ENCODE peak calls at places on chromosome 19, in four cellular contexts. P is fibroblast of mammary gland, G is IMR-90, J is cardiac fibroblast. T is an unnamed sample.

GRCh38 chr19:5804516-5805464 is at the start of gene NRTN:
- DNase-seq in P (no peak), G (no peak), J (no peak), T (no peak)

GRCh38 chr19:55402509-55402908 is 5.1 kb downstream of the UBE2S start:
- DNase-seq in P (no peak), G (no peak), J (no peak), T (no peak)

GRCh38 chr19:3253270-3253669 is 28.8 kb downstream of the CELF5 start:
- DNase-seq in P (peak; percentile 12), G (no peak), J (no peak), T (no peak)

GRCh38 chr19:34428549-34429285 is 536 bp downstream of the UBA2 start:
- DNase-seq in P (peak; percentile 28), G (peak; percentile 17), J (peak; percentile 37), T (peak; percentile 50)

GRCh38 chr19:18137242-18137641 is 15.7 kb upstream of the PIK3R2 start:
- DNase-seq in P (no peak), G (no peak), J (no peak), T (no peak)

GRCh38 chr19:12757544-12758274 is 6.1 kb downstream of the BEST2 start:
- DNase-seq in P (peak; percentile 68), G (peak; percentile 61), J (peak; percentile 83), T (peak; percentile 69)

GRCh38 chr19:46919324-46919723 is 58.5 kb downstream of the ARHGAP35 start:
- DNase-seq in P (peak; percentile 64), G (peak; percentile 75), J (no peak), T (peak; percentile 53)

GRCh38 chr19:30253581-30253996 is 118.6 kb upstream of the ZNF536 start:
- DNase-seq in P (peak; percentile 5), G (no peak), J (no peak), T (peak; percentile 73)

GRCh38 chr19:18649371-18650047 is 12.7 kb downstream of the KLHL26 start:
- DNase-seq in P (peak; percentile 30), G (peak; percentile 70), J (peak; percentile 59), T (peak; percentile 32)

GRCh38 chr19:45637890-45638667 is 1.1 kb downstream of the EML2 start:
- DNase-seq in P (peak; percentile 27), G (peak; percentile 48), J (peak; percentile 74), T (peak; percentile 43)

GRCh38 chr19:10292206-10292788 is 2.5 kb downstream of the ICAM5 start:
- DNase-seq in P (peak; percentile 43), G (peak; percentile 78), J (peak; percentile 84), T (peak; percentile 70)

GRCh38 chr19:49555600-49556411 is 24.6 kb downstream of the NOSIP start:
- DNase-seq in P (peak; percentile 55), G (no peak), J (peak; percentile 56), T (peak; percentile 45)

GRCh38 chr19:10885241-10886169 is 14.2 kb downstream of the CARM1 start:
- DNase-seq in P (no peak), G (no peak), J (no peak), T (no peak)

GRCh38 chr19:46862504-46862835 is 1.7 kb downstream of the ARHGAP35 start:
- DNase-seq in P (no peak), G (no peak), J (no peak), T (no peak)

GRCh38 chr19:53432088-53432661 is 391 bp downstream of the ZNF761 start:
- DNase-seq in P (peak; percentile 25), G (peak; percentile 13), J (peak; percentile 3), T (peak; percentile 2)

GRCh38 chr19:6987850-6988249 is 33.4 kb downstream of the MBD3L2B start:
- DNase-seq in P (no peak), G (no peak), J (no peak), T (no peak)

GRCh38 chr19:46610413-46610775 is 9.3 kb downstream of the CALM3 start:
- DNase-seq in P (no peak), G (no peak), J (no peak), T (no peak)

GRCh38 chr19:58510084-58510862 is 1.5 kb downstream of the SLC27A5 start:
- DNase-seq in P (no peak), G (no peak), J (no peak), T (no peak)

GRCh38 chr19:38319421-38320258 is at the start of gene KCNK6:
- DNase-seq in P (peak; percentile 7), G (no peak), J (peak; percentile 36), T (peak; percentile 15)

GRCh38 chr19:18046066-18046718 is 38.2 kb downstream of the ARRDC2 start:
- DNase-seq in P (peak; percentile 75), G (peak; percentile 82), J (peak; percentile 49), T (peak; percentile 73)

GRCh38 chr19:39385629-39386411 is 5.1 kb downstream of the PAF1 start:
- DNase-seq in P (no peak), G (no peak), J (no peak), T (no peak)

GRCh38 chr19:50258918-50259372 is 55.5 kb downstream of the MYH14 start:
- DNase-seq in P (peak; percentile 7), G (no peak), J (no peak), T (no peak)

GRCh38 chr19:34189917-34190425 is 17.7 kb downstream of the LSM14A start:
- DNase-seq in P (no peak), G (no peak), J (peak; percentile 27), T (no peak)

GRCh38 chr19:34276614-34277013 is 22.3 kb downstream of the GARRE1 start:
- DNase-seq in P (no peak), G (no peak), J (no peak), T (no peak)

GRCh38 chr19:29372921-29373797 is 152.6 kb upstream of the VSTM2B start:
- DNase-seq in P (no peak), G (no peak), J (no peak), T (no peak)

GRCh38 chr19:10636304-10636972 is 11.1 kb downstream of the SLC44A2 start:
- DNase-seq in P (no peak), G (no peak), J (no peak), T (no peak)

GRCh38 chr19:38691938-38692457 is 44.5 kb downstream of the ACTN4 start:
- DNase-seq in P (peak; percentile 93), G (peak; percentile 92), J (peak; percentile 89), T (peak; percentile 98)

GRCh38 chr19:7611541-7612279 is 16.0 kb downstream of the CAMSAP3 start:
- DNase-seq in P (no peak), G (no peak), J (no peak), T (no peak)

GRCh38 chr19:55249841-55250240 is 9.0 kb downstream of the PPP6R1 start:
- DNase-seq in P (no peak), G (no peak), J (no peak), T (no peak)

GRCh38 chr19:32702010-32702409 is 10.4 kb downstream of the NUDT19 start:
- DNase-seq in P (no peak), G (no peak), J (no peak), T (no peak)

GRCh38 chr19:45955905-45956608 is 17.6 kb downstream of the NOVA2 start:
- DNase-seq in P (no peak), G (peak; percentile 7), J (peak; percentile 79), T (no peak)

GRCh38 chr19:11196406-11197287 is 698 bp downstream of the KANK2 start:
- DNase-seq in P (peak; percentile 30), G (peak; percentile 28), J (peak; percentile 44), T (peak; percentile 33)

GRCh38 chr19:46478356-46478986 is 7.1 kb upstream of the PNMA8A start:
- DNase-seq in P (peak; percentile 77), G (peak; percentile 80), J (peak; percentile 73), T (peak; percentile 54)

GRCh38 chr19:54436031-54436523 is 12.9 kb upstream of the LENG8 start:
- DNase-seq in P (no peak), G (no peak), J (no peak), T (no peak)

GRCh38 chr19:22335716-22336115 is 49.5 kb downstream of the ZNF729 start:
- DNase-seq in P (no peak), G (no peak), J (no peak), T (no peak)

GRCh38 chr19:31408460-31409124 is 59.4 kb upstream of the TSHZ3 start:
- DNase-seq in P (peak; percentile 92), G (peak; percentile 87), J (peak; percentile 97), T (peak; percentile 87)

GRCh38 chr19:47247308-47247990 is 8.9 kb upstream of the CCDC9 start:
- DNase-seq in P (peak; percentile 78), G (peak; percentile 75), J (peak; percentile 87), T (peak; percentile 79)

GRCh38 chr19:6249296-6249695 is 30.5 kb downstream of the MLLT1 start:
- DNase-seq in P (peak; percentile 34), G (peak; percentile 49), J (no peak), T (no peak)

GRCh38 chr19:41993612-41994483 is at the start of gene ATP1A3:
- DNase-seq in P (peak; percentile 27), G (peak; percentile 21), J (peak; percentile 43), T (peak; percentile 24)

GRCh38 chr19:35513975-35514809 is 743 bp upstream of the DMKN start:
- DNase-seq in P (peak; percentile 71), G (no peak), J (peak; percentile 87), T (peak; percentile 36)
- TF ChIP-seq CTCF in P (no peak), G (no peak), J (no peak), T (no peak)

GRCh38 chr19:15093001-15093400 is 11.0 kb downstream of the OR1I1 start:
- DNase-seq in P (no peak), G (no peak), J (no peak), T (no peak)

GRCh38 chr19:15096223-15096622 is 11.0 kb upstream of the SYDE1 start:
- DNase-seq in P (no peak), G (no peak), J (no peak), T (no peak)

GRCh38 chr19:15087182-15087581 is 5.2 kb downstream of the OR1I1 start:
- DNase-seq in P (no peak), G (no peak), J (no peak), T (no peak)

GRCh38 chr19:15091918-15092753 is 10.1 kb downstream of the OR1I1 start:
- DNase-seq in P (peak; percentile 76), G (peak; percentile 71), J (peak; percentile 84), T (peak; percentile 64)
- H3K4me3 ChIP-seq in P (no peak overlapping the region), G (no peak overlapping the region), J (no peak overlapping the region), T (no peak overlapping the region)

DNA sequence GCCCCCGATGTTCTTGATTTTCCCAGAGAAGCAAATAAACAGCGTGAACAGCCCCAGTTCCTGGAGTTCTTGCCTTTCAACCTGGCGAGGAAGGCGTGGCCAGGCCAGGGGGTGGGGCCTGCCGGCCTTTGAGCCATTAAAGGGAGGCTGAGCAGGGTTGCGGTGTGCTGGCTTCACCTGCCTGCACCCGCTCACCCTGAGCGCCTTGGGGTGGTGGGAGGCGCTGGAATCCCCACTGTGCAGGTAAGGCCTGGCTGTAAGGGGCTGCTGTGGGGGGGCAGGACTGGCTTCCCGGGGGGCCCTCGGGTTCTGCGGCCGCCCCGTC is 2.7 kb upstream of the MISP start:
- DNase-seq in P (no peak), G (no peak), J (no peak), T (no peak)
- TF ChIP-seq CTCF in P (no peak), G (no peak), J (no peak), T (no peak)

DNA sequence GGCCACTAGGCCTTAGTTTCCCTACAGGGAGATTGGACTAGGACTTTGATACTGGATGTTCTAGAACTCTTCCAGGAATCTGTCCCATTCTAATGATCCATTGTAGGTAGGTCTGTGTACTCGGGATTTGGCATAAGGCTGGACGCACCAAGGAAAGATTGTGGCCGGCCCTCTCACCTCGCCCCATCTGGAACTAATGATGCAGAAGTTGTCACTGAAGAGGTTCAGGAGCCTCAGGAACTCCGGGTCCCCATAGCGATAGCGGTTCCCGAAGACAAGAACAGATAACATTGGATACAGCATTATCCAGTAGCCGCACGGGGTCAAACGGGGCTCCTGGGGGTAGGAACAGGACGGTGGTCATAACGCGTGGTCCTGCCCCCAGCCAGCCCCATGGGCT is 11.2 kb downstream of the EGLN2 start:
- DNase-seq in P (no peak), G (no peak), J (no peak), T (no peak)
- H3K4me3 ChIP-seq in P (no peak overlapping the region), G (no peak overlapping the region), J (no peak overlapping the region), T (peak overlapping the region; percentile 1)

T was measured in AG10803.